ENCODE peak calls at places on chromosomes 12 and 14, in nine cellular contexts. One of them, this sample, is unnamed.

GRCh38 chr12:196436-196835 is 17.5 kb downstream of the SLC6A12 start:
- DNase-seq in amygdala: no peak
- DNase-seq in naive thymus-derived CD4-positive, alpha-beta T cell: no peak
- DNase-seq in T1000: no peak
- DNase-seq in PC-3: no peak
- DNase-seq in transverse colon: no peak
- DNase-seq in nephron progenitor cell: no peak
- DNase-seq in stimulated activated CD4-positive, alpha-beta T cell treated with anti-CD3 and anti-CD28 coated beads, Interleukin-1b, Interleukin-23, amount 100 ng/mL, for 48 hours: no peak
- DNase-seq in GM13976: no peak
- DNase-seq in this sample: no peak

GRCh38 chr12:10826258-10826657 is at the start of gene TAS2R10:
- DNase-seq in amygdala: no peak
- DNase-seq in naive thymus-derived CD4-positive, alpha-beta T cell: no peak
- DNase-seq in T1000: no peak
- DNase-seq in PC-3: no peak
- DNase-seq in transverse colon: no peak
- DNase-seq in nephron progenitor cell: no peak
- DNase-seq in stimulated activated CD4-positive, alpha-beta T cell treated with anti-CD3 and anti-CD28 coated beads, Interleukin-1b, Interleukin-23, amount 100 ng/mL, for 48 hours: no peak
- DNase-seq in GM13976: no peak
- DNase-seq in this sample: no peak

GRCh38 chr14:68775614-68776126 is 17.2 kb downstream of the ZFP36L1 start:
- DNase-seq in amygdala: no peak
- DNase-seq in naive thymus-derived CD4-positive, alpha-beta T cell: no peak
- DNase-seq in T1000: no peak
- DNase-seq in PC-3: no peak
- DNase-seq in transverse colon: no peak
- DNase-seq in nephron progenitor cell: no peak
- DNase-seq in stimulated activated CD4-positive, alpha-beta T cell treated with anti-CD3 and anti-CD28 coated beads, Interleukin-1b, Interleukin-23, amount 100 ng/mL, for 48 hours: no peak
- DNase-seq in GM13976: no peak
- DNase-seq in this sample: no peak

GRCh38 chr12:67091678-67092077 is 177.5 kb upstream of the CAND1 start:
- DNase-seq in amygdala: no peak
- DNase-seq in naive thymus-derived CD4-positive, alpha-beta T cell: no peak
- DNase-seq in T1000: no peak
- DNase-seq in PC-3: no peak
- DNase-seq in transverse colon: no peak
- DNase-seq in nephron progenitor cell: no peak
- DNase-seq in stimulated activated CD4-positive, alpha-beta T cell treated with anti-CD3 and anti-CD28 coated beads, Interleukin-1b, Interleukin-23, amount 100 ng/mL, for 48 hours: no peak
- DNase-seq in GM13976: no peak
- DNase-seq in this sample: no peak

GRCh38 chr12:80553316-80553715 is 109.3 kb downstream of the PTPRQ start:
- DNase-seq in amygdala: no peak
- DNase-seq in naive thymus-derived CD4-positive, alpha-beta T cell: no peak
- DNase-seq in T1000: no peak
- DNase-seq in PC-3: peak; percentile 87
- DNase-seq in transverse colon: no peak
- DNase-seq in nephron progenitor cell: no peak
- DNase-seq in stimulated activated CD4-positive, alpha-beta T cell treated with anti-CD3 and anti-CD28 coated beads, Interleukin-1b, Interleukin-23, amount 100 ng/mL, for 48 hours: no peak
- DNase-seq in GM13976: no peak
- DNase-seq in this sample: peak; percentile 19

GRCh38 chr12:59708059-59708458 is 112.2 kb downstream of the SLC16A7 start:
- DNase-seq in amygdala: no peak
- DNase-seq in naive thymus-derived CD4-positive, alpha-beta T cell: no peak
- DNase-seq in T1000: no peak
- DNase-seq in PC-3: peak; percentile 79
- DNase-seq in transverse colon: no peak
- DNase-seq in nephron progenitor cell: no peak
- DNase-seq in stimulated activated CD4-positive, alpha-beta T cell treated with anti-CD3 and anti-CD28 coated beads, Interleukin-1b, Interleukin-23, amount 100 ng/mL, for 48 hours: no peak
- DNase-seq in GM13976: no peak
- DNase-seq in this sample: no peak

GRCh38 chr14:102986810-102987579 is 64.5 kb downstream of the AMN start:
- DNase-seq in amygdala: no peak
- DNase-seq in naive thymus-derived CD4-positive, alpha-beta T cell: no peak
- DNase-seq in T1000: peak; percentile 10
- DNase-seq in PC-3: peak; percentile 76
- DNase-seq in transverse colon: no peak
- DNase-seq in nephron progenitor cell: no peak
- DNase-seq in stimulated activated CD4-positive, alpha-beta T cell treated with anti-CD3 and anti-CD28 coated beads, Interleukin-1b, Interleukin-23, amount 100 ng/mL, for 48 hours: no peak
- DNase-seq in GM13976: no peak
- DNase-seq in this sample: peak; percentile 76

GRCh38 chr14:71709076-71709475 is 223.2 kb upstream of the RGS6 start:
- DNase-seq in amygdala: no peak
- DNase-seq in naive thymus-derived CD4-positive, alpha-beta T cell: no peak
- DNase-seq in T1000: no peak
- DNase-seq in PC-3: no peak
- DNase-seq in transverse colon: no peak
- DNase-seq in nephron progenitor cell: no peak
- DNase-seq in stimulated activated CD4-positive, alpha-beta T cell treated with anti-CD3 and anti-CD28 coated beads, Interleukin-1b, Interleukin-23, amount 100 ng/mL, for 48 hours: no peak
- DNase-seq in GM13976: no peak
- DNase-seq in this sample: no peak

This sample was measured in dermis blood vessel endothelial cell.